ENCODE peak calls at places on chromosomes 5 and 9, in nine cellular contexts. One of them, this sample, is unnamed. For H3K9me3, the result is how much of the 10 kb centered on the place peaks cover.

GRCh38 chr5:61624966-61625681 is 293.1 kb downstream of the ZSWIM6 start:
- DNase-seq in PC-3: no peak
- DNase-seq in cardiac muscle cell: no peak
- DNase-seq in IMR-90: no peak
- DNase-seq in adipocyte: no peak
- DNase-seq in trophoblast cell: no peak
- DNase-seq in AG04450: no peak
- DNase-seq in astrocyte: no peak
- DNase-seq in WERI-Rb-1: no peak
- DNase-seq in this sample: no peak

GRCh38 chr9:24698864-24699518 is 153.3 kb upstream of the IZUMO3 start:
- DNase-seq in PC-3: no peak
- DNase-seq in cardiac muscle cell: no peak
- DNase-seq in IMR-90: no peak
- DNase-seq in adipocyte: no peak
- DNase-seq in trophoblast cell: no peak
- DNase-seq in AG04450: no peak
- DNase-seq in astrocyte: no peak
- DNase-seq in WERI-Rb-1: no peak
- DNase-seq in this sample: no peak

GRCh38 chr9:5402217-5402616 is 35.5 kb downstream of the PLGRKT start:
- DNase-seq in PC-3: no peak
- DNase-seq in cardiac muscle cell: no peak
- DNase-seq in IMR-90: no peak
- DNase-seq in adipocyte: no peak
- DNase-seq in trophoblast cell: no peak
- DNase-seq in AG04450: no peak
- DNase-seq in astrocyte: no peak
- DNase-seq in WERI-Rb-1: no peak
- DNase-seq in this sample: no peak

GRCh38 chr5:147369742-147370374 is 135.0 kb downstream of the STK32A start:
- DNase-seq in PC-3: peak
- DNase-seq in cardiac muscle cell: no peak
- DNase-seq in IMR-90: peak
- DNase-seq in adipocyte: peak
- DNase-seq in trophoblast cell: no peak
- DNase-seq in AG04450: no peak
- DNase-seq in astrocyte: peak
- DNase-seq in WERI-Rb-1: no peak
- DNase-seq in this sample: no peak

GRCh38 chr5:68432682-68433081 is 217.1 kb downstream of the PIK3R1 start:
- DNase-seq in PC-3: peak
- DNase-seq in cardiac muscle cell: no peak
- DNase-seq in IMR-90: no peak
- DNase-seq in adipocyte: no peak
- DNase-seq in trophoblast cell: no peak
- DNase-seq in AG04450: no peak
- DNase-seq in astrocyte: no peak
- DNase-seq in WERI-Rb-1: no peak
- DNase-seq in this sample: no peak

GRCh38 chr9:137084526-137084925 is 2.3 kb upstream of the MAN1B1 start:
- DNase-seq in PC-3: no peak
- DNase-seq in cardiac muscle cell: no peak
- DNase-seq in IMR-90: no peak
- DNase-seq in adipocyte: no peak
- DNase-seq in trophoblast cell: no peak
- DNase-seq in AG04450: no peak
- DNase-seq in astrocyte: no peak
- DNase-seq in WERI-Rb-1: no peak
- DNase-seq in this sample: no peak

GRCh38 chr9:74942801-74943200 is 9.9 kb downstream of the C9orf40 start:
- DNase-seq in PC-3: no peak
- DNase-seq in cardiac muscle cell: no peak
- DNase-seq in IMR-90: peak
- DNase-seq in adipocyte: no peak
- DNase-seq in trophoblast cell: no peak
- DNase-seq in AG04450: no peak
- DNase-seq in astrocyte: no peak
- DNase-seq in WERI-Rb-1: no peak
- DNase-seq in this sample: no peak

GRCh38 chr9:84239341-84239740 is 101.2 kb downstream of the SLC28A3 start:
- DNase-seq in PC-3: no peak
- DNase-seq in cardiac muscle cell: no peak
- DNase-seq in IMR-90: peak
- DNase-seq in adipocyte: no peak
- DNase-seq in trophoblast cell: no peak
- DNase-seq in AG04450: no peak
- DNase-seq in astrocyte: peak
- DNase-seq in WERI-Rb-1: peak
- DNase-seq in this sample: no peak

GRCh38 chr5:139658501-139658927 is 10.4 kb downstream of the CXXC5 start:
- DNase-seq in PC-3: no peak
- DNase-seq in cardiac muscle cell: no peak
- DNase-seq in IMR-90: peak
- DNase-seq in adipocyte: peak
- DNase-seq in trophoblast cell: no peak
- DNase-seq in AG04450: no peak
- DNase-seq in astrocyte: peak
- DNase-seq in WERI-Rb-1: no peak
- DNase-seq in this sample: peak
- H3K4me3 ChIP-seq in PC-3: no peak
- H3K4me3 ChIP-seq in cardiac muscle cell: no peak
- H3K4me3 ChIP-seq in IMR-90: no peak
- H3K4me3 ChIP-seq in adipocyte: peak
- H3K4me3 ChIP-seq in trophoblast cell: no peak
- H3K4me3 ChIP-seq in AG04450: no peak
- H3K4me3 ChIP-seq in astrocyte: peak
- H3K4me3 ChIP-seq in WERI-Rb-1: no peak
- H3K4me3 ChIP-seq in this sample: peak

DNA sequence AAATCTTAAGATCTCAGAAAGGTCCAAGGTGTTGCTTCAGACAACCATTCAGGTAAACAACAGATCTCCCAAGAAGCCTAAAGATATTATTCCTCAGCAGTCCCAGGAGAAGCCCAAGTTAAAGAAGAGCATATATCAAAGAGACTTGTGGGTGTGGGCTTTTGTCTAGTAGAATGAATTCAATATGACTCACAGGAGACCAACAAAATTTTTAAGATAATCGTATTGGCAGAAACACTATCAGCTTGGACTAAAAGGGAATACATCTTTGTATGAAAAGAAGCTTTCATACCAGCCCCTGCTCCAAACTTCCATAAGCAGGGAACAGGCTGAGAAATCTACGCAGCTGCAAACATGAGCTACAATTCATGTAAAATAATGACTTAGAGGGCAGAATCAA is 10.2 kb downstream of the CTNNAL1 start:
- DNase-seq in PC-3: no peak
- DNase-seq in cardiac muscle cell: no peak
- DNase-seq in IMR-90: no peak
- DNase-seq in adipocyte: no peak
- DNase-seq in trophoblast cell: no peak
- DNase-seq in AG04450: no peak
- DNase-seq in astrocyte: no peak
- DNase-seq in WERI-Rb-1: no peak
- DNase-seq in this sample: no peak
- H3K9me3 ChIP-seq in PC-3: under half
- H3K9me3 ChIP-seq in cardiac muscle cell: under half
- H3K9me3 ChIP-seq in IMR-90: under half
- H3K9me3 ChIP-seq in adipocyte: under half
- H3K9me3 ChIP-seq in trophoblast cell: under half
- H3K9me3 ChIP-seq in AG04450: under half
- H3K9me3 ChIP-seq in astrocyte: under half
- H3K9me3 ChIP-seq in WERI-Rb-1: under half
- H3K9me3 ChIP-seq in this sample: under half

GRCh38 chr9:129110740-129111142 is at the start of gene CRAT:
- DNase-seq in PC-3: peak
- DNase-seq in cardiac muscle cell: peak
- DNase-seq in IMR-90: peak
- DNase-seq in adipocyte: peak
- DNase-seq in trophoblast cell: peak
- DNase-seq in AG04450: peak
- DNase-seq in astrocyte: peak
- DNase-seq in WERI-Rb-1: peak
- DNase-seq in this sample: peak

GRCh38 chr9:129111143-129111761 is at the start of gene PTPA:
- DNase-seq in PC-3: peak
- DNase-seq in cardiac muscle cell: peak
- DNase-seq in IMR-90: peak
- DNase-seq in adipocyte: peak
- DNase-seq in trophoblast cell: peak
- DNase-seq in AG04450: peak
- DNase-seq in astrocyte: peak
- DNase-seq in WERI-Rb-1: peak
- DNase-seq in this sample: peak

GRCh38 chr9:129108805-129109370 is 1.7 kb downstream of the CRAT start:
- DNase-seq in PC-3: peak
- DNase-seq in cardiac muscle cell: no peak
- DNase-seq in IMR-90: no peak
- DNase-seq in adipocyte: no peak
- DNase-seq in trophoblast cell: no peak
- DNase-seq in AG04450: no peak
- DNase-seq in astrocyte: no peak
- DNase-seq in WERI-Rb-1: no peak
- DNase-seq in this sample: no peak

GRCh38 chr9:129109504-129109903 is 1.1 kb downstream of the CRAT start:
- DNase-seq in PC-3: peak
- DNase-seq in cardiac muscle cell: no peak
- DNase-seq in IMR-90: no peak
- DNase-seq in adipocyte: peak
- DNase-seq in trophoblast cell: peak
- DNase-seq in AG04450: no peak
- DNase-seq in astrocyte: no peak
- DNase-seq in WERI-Rb-1: peak
- DNase-seq in this sample: no peak

DNA sequence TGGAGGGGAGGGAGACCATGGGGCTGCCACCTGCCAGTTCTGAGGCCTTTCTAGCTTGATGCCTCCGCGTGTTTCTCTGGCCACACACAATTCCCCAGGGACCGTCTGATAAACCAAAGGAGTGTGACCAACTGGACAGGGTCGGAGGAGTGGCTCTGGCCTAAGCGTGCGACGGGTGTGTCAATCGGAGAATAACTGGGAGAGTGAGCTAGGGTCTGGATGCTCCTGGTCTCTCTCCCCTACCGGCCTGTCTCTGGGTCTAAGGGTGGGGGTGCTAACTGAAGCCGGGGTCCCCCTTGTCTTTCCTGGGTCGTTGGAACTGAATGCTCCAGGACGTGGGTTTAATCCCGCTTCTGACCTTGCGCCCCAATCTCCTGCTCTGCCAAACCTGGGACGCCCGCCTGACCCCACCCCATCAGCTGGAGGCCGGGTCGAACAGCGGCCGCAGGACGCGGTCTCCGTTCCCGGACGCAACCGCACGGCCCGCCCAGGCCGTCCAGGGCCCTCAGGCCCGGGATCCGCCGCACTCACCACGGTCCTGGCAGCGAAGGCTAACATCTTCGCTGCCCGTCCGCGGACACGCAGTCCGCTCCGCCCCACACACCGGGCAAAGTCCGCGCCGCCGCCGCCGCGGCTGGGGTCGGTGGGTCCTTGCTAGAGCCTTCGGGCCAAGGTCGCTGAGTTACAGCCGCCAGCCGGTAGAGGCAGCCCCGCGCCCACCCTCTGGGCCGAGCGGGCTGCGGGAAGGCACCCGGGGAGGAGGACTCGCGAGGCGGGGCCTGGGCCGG is 447 bp downstream of the CRAT start:
- DNase-seq in PC-3: no peak
- DNase-seq in cardiac muscle cell: peak
- DNase-seq in IMR-90: peak
- DNase-seq in adipocyte: peak
- DNase-seq in trophoblast cell: peak
- DNase-seq in AG04450: no peak
- DNase-seq in astrocyte: no peak
- DNase-seq in WERI-Rb-1: peak
- DNase-seq in this sample: no peak
- H3K4me3 ChIP-seq in PC-3: peak
- H3K4me3 ChIP-seq in cardiac muscle cell: peak
- H3K4me3 ChIP-seq in IMR-90: peak
- H3K4me3 ChIP-seq in adipocyte: peak
- H3K4me3 ChIP-seq in trophoblast cell: peak
- H3K4me3 ChIP-seq in AG04450: peak
- H3K4me3 ChIP-seq in astrocyte: peak
- H3K4me3 ChIP-seq in WERI-Rb-1: peak
- H3K4me3 ChIP-seq in this sample: peak

GRCh38 chr9:96029722-96030515 is 154.4 kb downstream of the ERCC6L2 start:
- DNase-seq in PC-3: no peak
- DNase-seq in cardiac muscle cell: no peak
- DNase-seq in IMR-90: no peak
- DNase-seq in adipocyte: no peak
- DNase-seq in trophoblast cell: no peak
- DNase-seq in AG04450: no peak
- DNase-seq in astrocyte: no peak
- DNase-seq in WERI-Rb-1: no peak
- DNase-seq in this sample: no peak

GRCh38 chr9:96034553-96035122 is 159.1 kb downstream of the ERCC6L2 start:
- DNase-seq in PC-3: no peak
- DNase-seq in cardiac muscle cell: no peak
- DNase-seq in IMR-90: no peak
- DNase-seq in adipocyte: no peak
- DNase-seq in trophoblast cell: no peak
- DNase-seq in AG04450: no peak
- DNase-seq in astrocyte: no peak
- DNase-seq in WERI-Rb-1: no peak
- DNase-seq in this sample: no peak

GRCh38 chr9:96031366-96031824 is 155.9 kb downstream of the ERCC6L2 start:
- DNase-seq in PC-3: peak
- DNase-seq in cardiac muscle cell: no peak
- DNase-seq in IMR-90: no peak
- DNase-seq in adipocyte: peak
- DNase-seq in trophoblast cell: no peak
- DNase-seq in AG04450: no peak
- DNase-seq in astrocyte: no peak
- DNase-seq in WERI-Rb-1: no peak
- DNase-seq in this sample: peak

GRCh38 chr9:96033896-96034295 is 158.4 kb downstream of the ERCC6L2 start:
- DNase-seq in PC-3: no peak
- DNase-seq in cardiac muscle cell: no peak
- DNase-seq in IMR-90: no peak
- DNase-seq in adipocyte: no peak
- DNase-seq in trophoblast cell: no peak
- DNase-seq in AG04450: no peak
- DNase-seq in astrocyte: no peak
- DNase-seq in WERI-Rb-1: no peak
- DNase-seq in this sample: no peak

DNA sequence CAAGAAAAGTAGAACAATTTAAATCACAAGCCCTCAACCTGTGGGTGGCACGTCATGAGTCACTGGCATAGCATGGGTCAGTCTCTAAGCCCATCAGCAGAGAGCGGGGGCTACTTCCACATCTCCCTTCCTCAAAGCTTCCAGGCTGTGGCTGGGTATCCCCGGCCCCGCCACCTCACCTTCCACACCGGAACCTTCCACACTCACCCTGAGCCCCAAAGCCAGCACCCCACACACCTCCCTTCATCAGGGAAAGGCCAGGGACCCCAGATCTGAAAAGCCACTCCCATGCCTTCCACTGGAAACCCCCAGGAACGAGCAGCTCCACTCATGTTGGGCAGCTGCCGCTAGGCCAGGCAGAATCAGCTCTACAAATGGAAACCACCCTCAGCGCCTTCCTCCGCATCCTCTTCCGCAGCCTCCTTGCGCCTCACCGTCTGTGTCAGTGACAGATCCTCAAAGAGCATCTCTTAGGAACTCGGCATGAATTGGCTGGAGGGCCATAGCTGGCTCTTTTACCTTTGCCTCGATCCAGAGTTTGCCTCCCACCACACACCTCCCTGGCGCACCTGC is 156.6 kb downstream of the ERCC6L2 start:
- DNase-seq in PC-3: no peak
- DNase-seq in cardiac muscle cell: no peak
- DNase-seq in IMR-90: no peak
- DNase-seq in adipocyte: no peak
- DNase-seq in trophoblast cell: no peak
- DNase-seq in AG04450: no peak
- DNase-seq in astrocyte: no peak
- DNase-seq in WERI-Rb-1: no peak
- DNase-seq in this sample: no peak
- H3K9me3 ChIP-seq in PC-3: under half
- H3K9me3 ChIP-seq in cardiac muscle cell: under half
- H3K9me3 ChIP-seq in IMR-90: under half
- H3K9me3 ChIP-seq in adipocyte: under half
- H3K9me3 ChIP-seq in trophoblast cell: under half
- H3K9me3 ChIP-seq in AG04450: under half
- H3K9me3 ChIP-seq in astrocyte: under half
- H3K9me3 ChIP-seq in WERI-Rb-1: under half
- H3K9me3 ChIP-seq in this sample: under half